ENCODE peak calls at places on chromosomes 11 and 22, in nine cellular contexts. J is stimulated activated CD4-positive, alpha-beta T cell treated with anti-CD3 and anti-CD28 coated beads, Interleukin-1b, Interleukin-23, amount 100 ng/mL, for 48 hours; O is HL-60; S is activated naive CD4-positive, alpha-beta T cell; A is T-helper 2 cell; Q is left colon; N is activated gamma-delta T cell treated with anti-CD3 and anti-CD28 coated beads, Interleukin-2, amount 50 U/mL, for 16 hours; G is right lobe of liver; W is naive B cell. Z is an unnamed sample.

GRCh38 chr22:28608546-28608945 is 71.1 kb downstream of the TTC28 start:
- DNase-seq in O (no peak), Q (no peak), N (no peak), J (no peak), S (no peak), A (no peak), G (no peak), W (no peak), Z (no peak)

GRCh38 chr11:117633186-117633585 is 163.8 kb downstream of the DSCAML1 start:
- DNase-seq in G (no peak), N (no peak), W (no peak), O (no peak), J (no peak), S (no peak), A (no peak), Q (no peak), Z (no peak)

GRCh38 chr11:118522571-118523072 is 4.7 kb upstream of the TTC36 start:
- DNase-seq in J (no peak), O (peak), W (no peak), Q (no peak), S (no peak), G (no peak), A (no peak), N (no peak), Z (no peak)

GRCh38 chr11:67468056-67468455 is 995 bp downstream of the TMEM134 start:
- DNase-seq in J (no peak), O (no peak), Q (peak), G (peak), W (no peak), N (no peak), S (no peak), A (no peak), Z (no peak)

GRCh38 chr11:115871161-115871750 is 367.0 kb upstream of the CADM1 start:
- DNase-seq in O (no peak), S (no peak), W (no peak), N (no peak), J (no peak), Q (no peak), G (no peak), A (no peak), Z (no peak)

GRCh38 chr22:28942801-28943500 is 59.6 kb downstream of the ZNRF3 start:
- DNase-seq in W (no peak), J (no peak), G (no peak), S (no peak), A (no peak), Q (no peak), O (no peak), N (no peak), Z (no peak)

GRCh38 chr22:30265851-30266444 is 703 bp downstream of the OSM start:
- DNase-seq in N (peak), J (peak), A (peak), O (peak), W (peak), G (peak), Q (peak), S (peak), Z (peak)

GRCh38 chr11:8640305-8640932 is 42.0 kb downstream of the TRIM66 start:
- DNase-seq in G (no peak), S (no peak), O (no peak), Q (no peak), W (no peak), J (no peak), A (no peak), N (no peak), Z (no peak)

GRCh38 chr11:9123595-9124304 is 32.4 kb upstream of the SCUBE2 start:
- DNase-seq in S (no peak), N (no peak), W (no peak), G (no peak), O (no peak), J (no peak), A (no peak), Q (no peak), Z (no peak)

GRCh38 chr22:45185718-45186511 is 22.2 kb downstream of the NUP50 start:
- DNase-seq in A (no peak), N (no peak), O (no peak), J (no peak), W (no peak), S (no peak), Q (no peak), G (no peak), Z (no peak)

GRCh38 chr11:37500425-37500824 is 902.4 kb upstream of the RAG2 start:
- DNase-seq in N (no peak), S (no peak), A (no peak), G (no peak), O (no peak), Q (no peak), W (no peak), J (no peak), Z (no peak)

GRCh38 chr11:3169235-3169951 is 4.3 kb upstream of the OSBPL5 start:
- DNase-seq in S (no peak), Q (no peak), G (no peak), O (no peak), N (no peak), J (peak), W (no peak), A (no peak), Z (no peak)

GRCh38 chr11:105245781-105246315 is 106.3 kb upstream of the CARD18 start:
- DNase-seq in N (no peak), Q (no peak), W (no peak), G (no peak), S (no peak), J (no peak), O (no peak), A (no peak), Z (no peak)

GRCh38 chr11:130050272-130050671 is 19.4 kb upstream of the APLP2 start:
- DNase-seq in A (no peak), N (no peak), W (no peak), S (no peak), G (no peak), J (no peak), O (no peak), Q (no peak), Z (no peak)

GRCh38 chr11:2428322-2428795 is 16.0 kb downstream of the TRPM5 start:
- DNase-seq in J (peak), W (peak), N (peak), O (no peak), A (peak), Q (peak), G (peak), S (peak), Z (peak)

GRCh38 chr11:44832452-44832851 is 105.7 kb downstream of the TSPAN18 start:
- DNase-seq in S (no peak), G (no peak), A (no peak), O (no peak), W (no peak), J (no peak), N (no peak), Q (no peak), Z (no peak)

GRCh38 chr22:21816787-21817496 is 50.5 kb downstream of the MAPK1 start:
- DNase-seq in Q (no peak), A (peak), O (peak), S (no peak), W (peak), N (peak), G (no peak), J (peak), Z (peak)

GRCh38 chr11:102513869-102514268 is 16.7 kb downstream of the MMP7 start:
- DNase-seq in G (peak), J (no peak), S (no peak), A (no peak), Q (peak), O (no peak), W (no peak), N (no peak), Z (no peak)

GRCh38 chr22:17912942-17913704 is 111.2 kb downstream of the MICAL3 start:
- DNase-seq in A (no peak), N (no peak), Q (no peak), J (no peak), O (no peak), W (no peak), S (no peak), G (no peak), Z (no peak)

GRCh38 chr11:68889948-68890446 is 13.6 kb downstream of the MRPL21 start:
- DNase-seq in S (no peak), G (no peak), Q (peak), A (no peak), O (no peak), N (no peak), J (no peak), W (no peak), Z (no peak)

GRCh38 chr11:126485986-126486635 is 130.6 kb downstream of the ST3GAL4 start:
- DNase-seq in O (no peak), S (no peak), Q (no peak), A (no peak), W (no peak), N (no peak), G (no peak), J (no peak), Z (no peak)

GRCh38 chr22:30636226-30637077 is 871 bp downstream of the SLC35E4 start:
- DNase-seq in A (peak), J (peak), N (no peak), S (peak), O (no peak), Q (peak), G (no peak), W (peak), Z (peak)

GRCh38 chr22:21074092-21074715 is 28.5 kb downstream of the LRRC74B start:
- DNase-seq in A (no peak), J (no peak), S (no peak), O (peak), W (no peak), N (no peak), Q (no peak), G (no peak), Z (no peak)

GRCh38 chr11:109696191-109696897 is 274.4 kb downstream of the C11orf87 start:
- DNase-seq in A (no peak), W (no peak), N (no peak), S (no peak), O (no peak), G (no peak), J (no peak), Q (no peak), Z (no peak)

GRCh38 chr11:2139118-2139490 is at the start of gene IGF2:
- DNase-seq in N (no peak), J (no peak), W (no peak), A (no peak), G (no peak), Q (no peak), S (no peak), O (no peak), Z (no peak)

GRCh38 chr11:122113836-122114235 is 2.2 kb downstream of the BLID start:
- DNase-seq in A (no peak), J (no peak), S (no peak), W (no peak), G (no peak), Q (no peak), O (no peak), N (no peak), Z (no peak)

GRCh38 chr11:72828081-72828567 is 13.9 kb downstream of the ATG16L2 start:
- DNase-seq in N (no peak), J (no peak), Q (no peak), S (no peak), W (no peak), A (no peak), O (no peak), G (peak), Z (no peak)

GRCh38 chr11:101516546-101516945 is 67.3 kb downstream of the TRPC6 start:
- DNase-seq in Q (no peak), A (no peak), N (no peak), J (no peak), S (no peak), W (no peak), O (no peak), G (no peak), Z (no peak)

GRCh38 chr11:6321356-6321755 is 1.1 kb upstream of the CAVIN3 start:
- DNase-seq in A (no peak), S (no peak), G (no peak), J (no peak), Q (no peak), W (no peak), N (no peak), O (no peak), Z (no peak)

GRCh38 chr11:94493146-94493442 is 550 bp downstream of the MRE11 start:
- DNase-seq in A (no peak), J (no peak), Q (no peak), N (no peak), W (no peak), O (peak), S (no peak), G (no peak), Z (no peak)

GRCh38 chr11:113773416-113774173 is at the start of gene ZW10:
- DNase-seq in S (peak), Q (peak), N (peak), W (peak), G (peak), O (peak), J (peak), A (peak), Z (peak)

GRCh38 chr22:50260801-50261614 is 475 bp downstream of the MAPK12 start:
- DNase-seq in S (peak), J (no peak), N (no peak), G (no peak), Q (no peak), W (no peak), A (no peak), O (no peak), Z (no peak)

GRCh38 chr11:125886997-125887372 is 483 bp upstream of the HYLS1 start:
- DNase-seq in O (no peak), G (no peak), A (no peak), N (no peak), S (peak), Q (peak), J (peak), W (no peak), Z (no peak)

GRCh38 chr11:86447763-86448480 is 73.2 kb downstream of the CCDC81 start:
- DNase-seq in Q (no peak), A (no peak), N (no peak), G (no peak), J (peak), W (no peak), O (no peak), S (no peak), Z (no peak)

GRCh38 chr22:32744560-32744959 is 56.9 kb upstream of the TIMP3 start:
- DNase-seq in S (no peak), A (no peak), W (no peak), N (no peak), Q (no peak), J (no peak), G (no peak), O (no peak), Z (no peak)